ENCODE peak calls at places on chromosomes 5 and 9, in nine cellular contexts. L, R, V, M, G, C, T, D and K are unnamed samples.

GRCh38 chr5:141654298-141654697 is 3.1 kb upstream of the FCHSD1 start:
- DNase-seq in L (no peak), R (no peak), V (no peak), M (no peak), G (no peak), C (no peak), T (peak; percentile 43), D (peak; percentile 22), K (no peak)

GRCh38 chr5:26343801-26344310 is 694.5 kb downstream of the CDH9 start:
- DNase-seq in L (no peak), R (no peak), V (no peak), M (no peak), G (no peak), C (no peak), T (no peak), D (no peak), K (no peak)

GRCh38 chr5:153781325-153781724 is 257.4 kb downstream of the FAM114A2 start:
- DNase-seq in L (no peak), R (no peak), V (no peak), M (no peak), G (no peak), C (no peak), T (no peak), D (peak; percentile 49), K (no peak)

GRCh38 chr5:62260510-62260909 is 45.5 kb upstream of the KIF2A start:
- DNase-seq in L (no peak), R (no peak), V (peak; percentile 29), M (no peak), G (no peak), C (no peak), T (peak; percentile 2), D (no peak), K (no peak)

GRCh38 chr5:10875201-10875768 is 114.3 kb upstream of the DAP start:
- DNase-seq in L (no peak), R (no peak), V (no peak), M (no peak), G (no peak), C (no peak), T (no peak), D (no peak), K (no peak)

GRCh38 chr5:179119415-179120170 is 59.4 kb downstream of the ZNF354C start:
- DNase-seq in L (no peak), R (no peak), V (no peak), M (no peak), G (no peak), C (peak; percentile 26), T (no peak), D (no peak), K (no peak)

GRCh38 chr5:78964889-78965288 is 20.2 kb downstream of the ARSB start:
- DNase-seq in L (no peak), R (no peak), V (peak; percentile 76), M (peak; percentile 55), G (no peak), C (no peak), T (peak; percentile 82), D (peak; percentile 78), K (no peak)

GRCh38 chr5:76303917-76304316 is 99.2 kb upstream of the IQGAP2 start:
- DNase-seq in L (no peak), R (no peak), V (peak; percentile 85), M (no peak), G (no peak), C (no peak), T (no peak), D (peak; percentile 96), K (no peak)

GRCh38 chr9:18385676-18386075 is 88.3 kb upstream of the ADAMTSL1 start:
- DNase-seq in L (no peak), R (no peak), V (no peak), M (no peak), G (no peak), C (no peak), T (no peak), D (no peak), K (no peak)

GRCh38 chr9:135468866-135469521 is 10.6 kb upstream of the PPP1R26 start:
- DNase-seq in L (no peak), R (no peak), V (no peak), M (no peak), G (no peak), C (no peak), T (peak; percentile 80), D (peak; percentile 17), K (no peak)

DNA sequence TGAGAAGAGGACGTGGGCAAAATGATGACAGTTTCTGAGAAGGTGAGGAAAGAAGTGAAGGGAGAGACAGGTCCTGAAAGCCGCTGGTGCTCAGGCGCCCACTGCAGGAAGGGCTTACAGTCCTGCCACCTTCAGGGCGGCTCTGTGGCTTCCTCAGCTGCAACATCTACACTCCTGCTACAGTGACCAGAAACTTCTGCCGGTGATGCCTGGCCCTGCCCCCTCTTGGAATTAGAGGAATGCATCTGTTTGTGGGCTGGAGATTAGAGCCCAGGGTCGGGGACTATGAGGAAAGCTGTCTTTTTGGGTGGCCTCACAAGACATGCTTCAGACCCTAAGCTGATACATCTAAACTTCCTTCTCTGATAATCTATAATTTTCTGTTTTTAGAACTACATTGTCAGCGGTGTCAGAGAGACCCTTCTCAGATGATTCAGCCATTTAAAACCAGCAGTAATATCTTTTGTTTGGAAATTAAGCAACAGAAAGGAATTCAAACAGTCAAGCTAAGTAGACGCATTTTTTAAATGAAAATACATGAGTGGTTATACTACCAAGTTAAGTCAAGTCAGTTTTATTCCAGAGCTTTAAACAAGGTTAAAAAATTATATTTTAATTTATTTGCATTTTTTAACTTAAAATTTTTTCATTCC is 30.4 kb downstream of the PRDM6 start:
- DNase-seq in L (no peak), R (peak; percentile 36), V (peak; percentile 4), M (peak; percentile 74), G (no peak), C (peak; percentile 49), T (peak; percentile 81), D (no peak), K (no peak)
- TF ChIP-seq CTCF in L (no peak), R (no peak), V (peak; percentile 14), M (peak; percentile 24), G (no peak), C (no peak), T (no peak), D (no peak), K (no peak)

DNA sequence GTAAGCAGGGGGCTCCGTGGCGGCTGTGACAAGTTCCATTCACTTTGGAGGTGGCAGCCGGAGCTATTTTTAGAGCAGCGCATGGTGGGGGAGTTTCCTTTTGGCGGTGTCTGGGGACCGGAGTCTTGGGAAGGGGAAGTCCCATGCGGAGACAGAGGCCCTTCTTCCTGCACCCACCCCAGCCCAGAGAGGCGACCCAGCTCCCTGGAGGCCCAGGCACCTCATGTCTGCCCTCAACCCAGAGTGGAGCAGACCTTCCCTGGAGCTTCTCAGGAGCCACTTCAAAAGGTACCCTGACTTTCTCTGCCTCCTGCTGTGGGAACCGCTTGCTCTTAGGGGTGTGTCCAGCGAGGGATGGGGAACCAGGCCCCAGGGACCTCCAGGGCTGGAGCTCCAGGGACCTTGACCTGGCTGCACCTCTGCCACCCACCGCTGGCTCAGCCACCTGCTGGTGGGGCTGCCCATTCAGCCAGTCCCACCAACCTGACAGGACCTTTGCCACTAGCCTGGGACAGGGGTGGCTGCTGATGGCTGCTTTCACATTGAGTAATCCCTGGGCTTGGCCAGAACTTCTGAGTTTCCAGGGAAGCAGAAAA is 34.1 kb downstream of the NEK6 start:
- DNase-seq in L (no peak), R (no peak), V (peak; percentile 25), M (no peak), G (no peak), C (peak; percentile 57), T (peak; percentile 21), D (no peak), K (no peak)
- TF ChIP-seq CTCF in L (no peak), R (no peak), V (peak; percentile 52), M (no peak), G (no peak), C (no peak), T (peak; percentile 9), D (peak; percentile 2), K (no peak)

GRCh38 chr5:93382188-93382587 is 198.8 kb downstream of the NR2F1-AS1 start:
- DNase-seq in L (no peak), R (no peak), V (no peak), M (peak; percentile 15), G (no peak), C (no peak), T (no peak), D (no peak), K (no peak)

GRCh38 chr5:93385665-93386064 is 195.4 kb downstream of the NR2F1-AS1 start:
- DNase-seq in L (no peak), R (no peak), V (no peak), M (no peak), G (no peak), C (no peak), T (peak; percentile 66), D (peak; percentile 27), K (no peak)

GRCh38 chr5:93381057-93381456 is 200.0 kb downstream of the NR2F1-AS1 start:
- DNase-seq in L (no peak), R (no peak), V (no peak), M (no peak), G (no peak), C (no peak), T (peak; percentile 43), D (no peak), K (no peak)

DNA sequence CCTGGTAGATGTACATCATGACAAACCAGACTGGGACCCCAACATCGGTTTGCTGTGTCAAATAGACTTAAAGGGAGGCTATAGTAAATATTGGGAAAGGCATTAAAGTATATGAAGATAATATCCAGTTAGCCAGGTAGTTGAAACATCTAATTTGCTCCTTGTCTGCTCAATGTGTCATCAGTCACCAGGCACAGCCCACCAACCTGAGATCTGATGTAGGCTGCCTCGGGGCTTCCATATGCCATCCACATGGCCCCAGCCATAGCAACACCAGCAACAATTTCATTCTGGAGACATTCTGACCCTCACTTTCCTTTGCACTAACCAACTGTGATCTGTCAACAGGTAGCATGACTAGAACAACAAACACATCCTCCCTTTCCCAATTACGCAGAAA is 196.0 kb downstream of the NR2F1-AS1 start:
- DNase-seq in L (no peak), R (no peak), V (no peak), M (no peak), G (no peak), C (no peak), T (no peak), D (no peak), K (no peak)
- TF ChIP-seq CTCF in L (no peak), R (no peak), V (no peak), M (no peak), G (no peak), C (no peak), T (no peak), D (no peak), K (no peak)

GRCh38 chr9:133876144-133876543 is 116.0 kb downstream of the VAV2 start:
- DNase-seq in L (no peak), R (peak; percentile 67), V (no peak), M (peak; percentile 66), G (no peak), C (no peak), T (no peak), D (no peak), K (no peak)
- TF ChIP-seq CTCF in L (no peak), R (peak; percentile 61), V (peak; percentile 47), M (peak; percentile 69), G (peak; percentile 37), C (no peak), T (peak; percentile 43), D (peak; percentile 43), K (no peak)

GRCh38 chr9:95024097-95024671 is 293.3 kb downstream of the FANCC start:
- DNase-seq in L (no peak), R (peak; percentile 16), V (no peak), M (peak; percentile 40), G (no peak), C (no peak), T (peak; percentile 54), D (no peak), K (no peak)
- TF ChIP-seq CTCF in L (no peak), R (no peak), V (no peak), M (no peak), G (no peak), C (no peak), T (peak; percentile 6), D (no peak), K (no peak)

GRCh38 chr5:135857630-135858311 is 23.3 kb downstream of the SLC25A48 start:
- DNase-seq in L (no peak), R (no peak), V (no peak), M (no peak), G (peak; percentile 40), C (no peak), T (no peak), D (peak; percentile 8), K (peak; percentile 37)
- TF ChIP-seq CTCF in L (no peak), R (no peak), V (no peak), M (no peak), G (no peak), C (no peak), T (no peak), D (no peak), K (no peak)